ENCODE peak calls at places on chromosomes 3 and 15, in five cellular contexts. R, Z, C, W and J are unnamed samples.

GRCh38 chr3:22189616-22190015 is 438.6 kb upstream of the ZNF385D start:
- DNase-seq in R (no peak), Z (no peak), C (no peak), W (no peak), J (no peak)

GRCh38 chr3:35537265-35537664 is 102.1 kb upstream of the ARPP21 start:
- DNase-seq in R (no peak), Z (no peak), C (no peak), W (no peak), J (no peak)

GRCh38 chr15:77454956-77455355 is 34.3 kb downstream of the HMG20A start:
- DNase-seq in R (no peak), Z (no peak), C (no peak), W (no peak), J (no peak)

GRCh38 chr15:74727727-74728126 is 2.4 kb upstream of the CYP1A1 start:
- DNase-seq in R (no peak), Z (no peak), C (no peak), W (no peak), J (no peak)

GRCh38 chr3:131636266-131636775 is 133.6 kb upstream of the MRPL3 start:
- DNase-seq in R (no peak), Z (no peak), C (no peak), W (no peak), J (no peak)

GRCh38 chr15:62928242-62928995 is 114.1 kb upstream of the TPM1 start:
- DNase-seq in R (no peak), Z (peak), C (no peak), W (no peak), J (no peak)

GRCh38 chr3:131608741-131609140 is 106.0 kb upstream of the MRPL3 start:
- DNase-seq in R (no peak), Z (no peak), C (no peak), W (no peak), J (no peak)

GRCh38 chr3:50674349-50675178 is at the start of gene DOCK3:
- DNase-seq in R (no peak), Z (no peak), C (peak), W (peak), J (no peak)

GRCh38 chr3:100614941-100615340 is 5.5 kb downstream of the ADGRG7 start:
- DNase-seq in R (no peak), Z (no peak), C (no peak), W (no peak), J (no peak)

GRCh38 chr15:35654334-35654733 is 108.4 kb upstream of the DPH6 start:
- DNase-seq in R (no peak), Z (no peak), C (no peak), W (no peak), J (no peak)

GRCh38 chr3:142964150-142964498 is 650 bp upstream of the PAQR9 start:
- DNase-seq in R (no peak), Z (no peak), C (no peak), W (no peak), J (no peak)

GRCh38 chr3:193605876-193606275 is 12.9 kb downstream of the OPA1 start:
- DNase-seq in R (no peak), Z (peak), C (peak), W (peak), J (peak)

GRCh38 chr3:42531470-42531869 is 29.0 kb downstream of the VIPR1 start:
- DNase-seq in R (no peak), Z (no peak), C (no peak), W (no peak), J (no peak)

GRCh38 chr3:42527368-42527917 is 25.0 kb downstream of the VIPR1 start:
- DNase-seq in R (no peak), Z (no peak), C (no peak), W (no peak), J (no peak)

GRCh38 chr3:42529463-42529862 is 27.0 kb downstream of the VIPR1 start:
- DNase-seq in R (no peak), Z (no peak), C (no peak), W (no peak), J (no peak)

GRCh38 chr3:42532229-42532628 is 29.8 kb downstream of the VIPR1 start:
- DNase-seq in R (no peak), Z (no peak), C (no peak), W (no peak), J (no peak)

GRCh38 chr3:42530073-42530472 is 27.6 kb downstream of the VIPR1 start:
- DNase-seq in R (no peak), Z (no peak), C (no peak), W (no peak), J (no peak)
- H2AFZ ChIP-seq in R (no peak), Z (no peak), C (no peak), W (no peak), J (no peak)

DNA sequence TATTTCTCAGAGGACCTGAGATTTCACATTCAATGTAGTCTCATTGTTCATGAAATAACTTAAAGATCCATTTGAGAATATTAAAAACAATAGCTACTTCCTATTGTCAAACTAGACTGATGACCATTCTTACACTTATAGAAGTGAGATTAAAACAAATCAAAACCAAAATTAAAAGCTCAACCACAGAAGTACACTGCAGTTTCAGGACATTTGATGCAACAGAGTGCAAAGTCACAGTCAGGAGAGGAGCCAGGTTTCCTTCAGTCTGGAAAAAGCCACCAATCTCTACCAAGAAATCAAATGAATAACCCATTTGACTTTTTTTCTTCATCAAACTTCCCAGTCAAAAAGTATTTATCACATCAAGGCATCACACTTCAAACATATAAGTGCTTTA is 5.5 kb downstream of the CCPG1 start:
- DNase-seq in R (no peak), Z (no peak), C (no peak), W (no peak), J (no peak)
- TF ChIP-seq ZNF274 in R (no peak), Z (no peak), C (no peak), W (no peak), J (no peak)

DNA sequence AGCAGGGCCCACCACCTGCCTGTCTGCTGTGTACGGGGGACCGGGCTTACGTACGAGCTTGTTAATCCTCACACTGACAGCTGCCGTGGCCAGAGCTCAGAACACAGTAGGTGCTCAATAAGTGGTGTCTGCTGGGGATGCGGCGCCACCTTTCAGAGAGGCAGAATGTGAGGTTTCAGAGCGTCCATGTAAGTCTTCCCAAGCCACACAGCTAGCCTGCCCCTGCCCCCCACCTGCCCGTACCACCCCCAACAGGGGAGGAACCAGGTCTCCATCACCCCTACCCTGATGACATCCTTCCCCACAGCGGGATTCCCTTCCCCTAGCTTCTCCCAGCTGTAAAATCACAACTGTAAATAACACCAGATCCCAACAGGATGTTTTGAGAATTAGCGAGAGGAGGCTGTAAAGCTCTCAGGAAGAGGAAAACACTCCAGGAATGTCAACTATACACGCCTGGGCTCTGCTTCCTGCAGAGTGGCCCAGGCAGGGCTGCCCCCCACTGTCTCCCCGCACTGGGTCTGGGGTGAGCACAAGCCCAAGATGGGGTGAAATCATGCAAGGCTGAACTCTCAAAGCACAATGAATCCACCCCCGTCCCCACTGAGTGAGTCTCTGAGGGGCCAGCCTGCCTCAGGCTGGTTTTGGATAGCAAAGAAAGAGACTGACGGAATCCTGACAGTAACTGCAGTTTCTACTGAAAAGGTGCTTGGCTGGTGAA is 250.1 kb upstream of the LYSMD4 start:
- DNase-seq in R (no peak), Z (no peak), C (no peak), W (peak), J (no peak)
- H3K27ac ChIP-seq in R (no peak), Z (no peak), C (no peak), W (peak), J (no peak)

GRCh38 chr3:183253364-183253960 is 409 bp downstream of the B3GNT5 start:
- DNase-seq in R (no peak), Z (no peak), C (peak), W (peak), J (no peak)
- H2AFZ ChIP-seq in R (peak), Z (no peak), C (peak), W (peak), J (no peak)

DNA sequence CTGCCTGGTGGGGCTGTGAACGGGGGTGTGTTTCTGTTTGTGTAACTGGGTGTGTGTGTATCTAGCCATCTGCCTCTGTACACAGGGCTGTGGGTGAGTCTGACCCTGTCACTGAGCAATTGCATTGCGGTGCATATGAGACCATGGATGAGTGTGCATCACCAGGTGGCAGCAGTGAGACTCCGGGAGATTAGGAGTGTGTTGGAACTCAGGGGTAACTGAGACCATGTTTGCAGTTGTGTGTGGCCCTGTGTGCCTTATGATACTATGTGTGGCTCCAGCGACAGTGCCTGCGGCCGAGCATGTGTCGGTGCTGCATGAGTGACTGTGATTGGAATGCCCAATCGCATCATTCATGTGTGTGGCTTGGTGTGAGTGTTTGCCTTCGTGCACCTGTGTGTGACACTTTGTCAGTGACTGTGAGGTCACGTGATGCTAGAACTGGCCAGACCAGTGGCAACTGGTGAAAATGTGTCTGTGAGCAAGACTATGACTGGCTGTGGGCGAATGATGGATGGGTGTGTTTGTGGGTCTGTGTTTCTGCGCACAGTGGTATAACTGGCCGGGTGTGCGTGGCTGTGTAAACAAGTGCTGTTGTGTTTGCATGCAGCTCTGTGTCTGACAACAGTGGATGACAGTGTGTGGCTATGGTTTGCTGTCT is 14.0 kb downstream of the VILL start:
- DNase-seq in R (no peak), Z (peak), C (peak), W (peak), J (peak)
- TF ChIP-seq ZNF274 in R (no peak), Z (no peak), C (no peak), W (no peak), J (no peak)

GRCh38 chr15:68789921-68790575 is 30.6 kb downstream of the ANP32A start:
- DNase-seq in R (no peak), Z (no peak), C (no peak), W (no peak), J (no peak)

GRCh38 chr15:68792901-68793766 is 27.6 kb downstream of the ANP32A start:
- DNase-seq in R (no peak), Z (no peak), C (no peak), W (no peak), J (no peak)

GRCh38 chr15:68789041-68789920 is 31.4 kb downstream of the ANP32A start:
- DNase-seq in R (no peak), Z (no peak), C (no peak), W (no peak), J (no peak)

GRCh38 chr15:68791431-68792283 is 29.0 kb downstream of the ANP32A start:
- DNase-seq in R (peak), Z (no peak), C (no peak), W (no peak), J (no peak)

DNA sequence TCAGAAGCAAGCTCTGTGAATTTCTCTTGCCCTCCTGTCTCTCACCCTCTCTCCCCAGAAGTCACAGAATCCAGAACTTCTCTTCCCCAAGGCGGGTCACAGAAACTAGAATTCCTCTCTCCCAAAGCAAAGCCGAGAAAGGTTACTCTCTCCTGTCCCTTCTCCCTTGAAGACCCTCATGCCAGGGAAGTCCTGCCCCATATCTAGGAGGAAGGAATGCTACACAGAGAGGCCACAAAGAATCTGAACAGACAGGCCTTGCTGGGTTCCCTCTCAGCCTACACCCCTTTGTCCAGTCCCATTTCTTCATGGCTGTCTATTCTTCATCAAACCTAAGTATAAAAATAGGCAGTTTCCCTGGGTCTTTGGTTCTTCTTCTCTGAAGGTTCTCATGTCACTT is 29.8 kb downstream of the ANP32A start:
- DNase-seq in R (no peak), Z (no peak), C (no peak), W (no peak), J (no peak)
- H3K27ac ChIP-seq in R (peak), Z (no peak), C (no peak), W (no peak), J (no peak)

GRCh38 chr3:55160241-55160877 is 232.5 kb upstream of the LRTM1 start:
- DNase-seq in R (peak), Z (no peak), C (no peak), W (no peak), J (no peak)
- H2AFZ ChIP-seq in R (no peak), Z (no peak), C (no peak), W (no peak), J (no peak)

GRCh38 chr3:126481808-126482502 is 6.3 kb upstream of the ZXDC start:
- DNase-seq in R (no peak), Z (peak), C (no peak), W (no peak), J (no peak)
- TF ChIP-seq ZNF274 in R (no peak), Z (no peak), C (no peak), W (no peak), J (no peak)